ENCODE peak calls at places on chromosome 9, in ten cellular contexts. Q, M, H, B, L, R, K, E, D and T are unnamed samples.

GRCh38 chr9:37339945-37340344 is 82.6 kb upstream of the GRHPR start:
- DNase-seq in H (no peak), R (no peak), Q (no peak), E (peak; percentile 52), B (no peak), M (no peak), D (no peak), K (no peak), L (no peak), T (no peak)

GRCh38 chr9:97651646-97652045 is 18.0 kb downstream of the NCBP1 start:
- DNase-seq in D (no peak), B (no peak), R (no peak), E (no peak), L (no peak), H (no peak), M (no peak), K (no peak), Q (no peak), T (no peak)

GRCh38 chr9:98247826-98248657 is 7.4 kb downstream of the TBC1D2 start:
- DNase-seq in R (no peak), H (no peak), E (no peak), B (no peak), M (no peak), D (no peak), Q (no peak), K (no peak), L (no peak), T (no peak)

GRCh38 chr9:135478191-135478590 is 1.4 kb upstream of the PPP1R26 start:
- DNase-seq in B (no peak), L (no peak), E (no peak), R (no peak), K (no peak), H (no peak), Q (peak; percentile 32), M (no peak), D (no peak), T (no peak)

GRCh38 chr9:127910613-127911205 is 6.1 kb downstream of the ST6GALNAC4 start:
- DNase-seq in D (no peak), B (peak; percentile 38), L (peak; percentile 37), H (no peak), E (peak; percentile 68), K (no peak), M (no peak), R (no peak), Q (peak; percentile 36), T (no peak)

GRCh38 chr9:111274737-111275136 is 55.3 kb downstream of the OR2K2 start:
- DNase-seq in M (no peak), E (no peak), Q (no peak), B (no peak), L (no peak), D (no peak), K (no peak), H (no peak), R (no peak), T (no peak)

GRCh38 chr9:132857031-132857430 is 21.1 kb downstream of the AK8 start:
- DNase-seq in L (no peak), Q (peak; percentile 45), R (no peak), H (no peak), E (no peak), M (no peak), B (peak; percentile 37), K (peak; percentile 65), D (no peak), T (no peak)

GRCh38 chr9:35164711-35165110 is 2.9 kb downstream of the UNC13B start:
- DNase-seq in D (peak; percentile 72), K (no peak), E (peak; percentile 73), Q (no peak), B (peak; percentile 68), M (no peak), L (peak; percentile 70), R (no peak), H (no peak), T (no peak)

GRCh38 chr9:134403682-134404301 is 77.5 kb downstream of the RXRA start:
- DNase-seq in H (peak; percentile 58), E (no peak), K (peak; percentile 49), M (no peak), R (peak; percentile 33), D (peak; percentile 58), B (peak; percentile 94), L (peak; percentile 90), Q (peak; percentile 44), T (no peak)

GRCh38 chr9:106697799-106698591 is 165.0 kb upstream of the ZNF462 start:
- DNase-seq in K (peak; percentile 55), R (no peak), L (peak; percentile 60), B (peak; percentile 55), H (no peak), M (no peak), Q (peak; percentile 74), E (peak; percentile 77), D (peak; percentile 43), T (no peak)

GRCh38 chr9:121576281-121577075 is 75.0 kb upstream of the DAB2IP start:
- DNase-seq in B (no peak), E (no peak), D (no peak), L (no peak), K (no peak), R (no peak), H (no peak), M (peak; percentile 16), Q (no peak), T (no peak)

GRCh38 chr9:134575103-134575816 is 66.3 kb upstream of the COL5A1 start:
- DNase-seq in H (no peak), M (no peak), R (no peak), E (no peak), K (no peak), L (no peak), D (no peak), B (no peak), Q (no peak), T (no peak)

GRCh38 chr9:108186996-108187395 is 668.8 kb downstream of the ACTL7B start:
- DNase-seq in Q (peak; percentile 94), D (no peak), E (peak; percentile 80), M (no peak), H (no peak), R (no peak), B (peak; percentile 60), L (no peak), K (peak; percentile 74), T (no peak)

GRCh38 chr9:100933656-100934055 is 94.9 kb upstream of the PLPPR1 start:
- DNase-seq in D (peak; percentile 19), L (peak; percentile 59), B (peak; percentile 4), H (no peak), M (no peak), E (peak; percentile 69), K (no peak), Q (peak; percentile 14), R (no peak), T (no peak)

GRCh38 chr9:70117835-70118319 is 74.2 kb downstream of the MAMDC2 start:
- DNase-seq in R (no peak), H (no peak), K (no peak), M (no peak), E (peak; percentile 80), Q (no peak), B (peak; percentile 56), L (peak; percentile 27), D (peak; percentile 70), T (peak; percentile 15)

GRCh38 chr9:36113999-36114398 is 22.5 kb upstream of the GLIPR2 start:
- DNase-seq in R (no peak), K (no peak), H (no peak), Q (no peak), E (no peak), B (no peak), M (no peak), D (no peak), L (no peak), T (no peak)

GRCh38 chr9:21465859-21466518 is 16.1 kb downstream of the IFNE start:
- DNase-seq in L (peak; percentile 64), R (no peak), B (peak; percentile 71), H (no peak), D (peak; percentile 37), M (peak; percentile 69), Q (no peak), E (peak; percentile 70), K (peak; percentile 53), T (no peak)

GRCh38 chr9:102185962-102186361 is 447.5 kb upstream of the GRIN3A start:
- DNase-seq in R (no peak), Q (no peak), L (no peak), D (no peak), M (no peak), E (peak; percentile 53), B (no peak), K (no peak), H (no peak), T (no peak)

GRCh38 chr9:114002986-114003740 is 74.9 kb downstream of the AMBP start:
- DNase-seq in R (no peak), D (no peak), L (no peak), K (no peak), Q (no peak), B (peak; percentile 24), E (no peak), H (no peak), M (no peak), T (no peak)

GRCh38 chr9:128818839-128819715 is 777 bp downstream of the ENDOG start:
- DNase-seq in M (peak; percentile 55), K (no peak), R (peak; percentile 48), D (no peak), H (peak; percentile 43), L (no peak), Q (no peak), E (peak; percentile 48), B (no peak), T (peak; percentile 72)

GRCh38 chr9:72351538-72352453 is 13.2 kb downstream of the ZFAND5 start:
- DNase-seq in K (no peak), E (peak; percentile 83), L (peak; percentile 86), B (peak; percentile 78), H (no peak), R (no peak), M (no peak), Q (peak; percentile 80), D (no peak), T (no peak)